ENCODE peak calls at places on chromosomes 4 and X, in four cellular contexts. One of them, this sample, is unnamed.

GRCh38 chr4:88792821-88793220 is 95.2 kb upstream of the NAP1L5 start:
- DNase-seq in colonic mucosa: no peak
- DNase-seq in heart left ventricle: no peak
- DNase-seq in GM12878: no peak
- DNase-seq in this sample: no peak

GRCh38 chrX:27878862-27879261 is 71.1 kb downstream of the MAGEB10 start:
- DNase-seq in GM12878: no peak
- DNase-seq in heart left ventricle: no peak
- DNase-seq in colonic mucosa: no peak
- DNase-seq in this sample: no peak

GRCh38 chr4:47817275-47817674 is 20.6 kb downstream of the CORIN start:
- DNase-seq in GM12878: no peak
- DNase-seq in colonic mucosa: no peak
- DNase-seq in heart left ventricle: no peak
- DNase-seq in this sample: no peak

GRCh38 chr4:51895816-51896408 is 53.0 kb downstream of the DCUN1D4 start:
- DNase-seq in colonic mucosa: peak
- DNase-seq in GM12878: peak
- DNase-seq in heart left ventricle: peak
- DNase-seq in this sample: peak

GRCh38 chrX:30713061-30713525 is 59.9 kb downstream of the GK start:
- DNase-seq in GM12878: peak
- DNase-seq in colonic mucosa: peak
- DNase-seq in heart left ventricle: peak
- DNase-seq in this sample: peak

GRCh38 chr4:74365761-74366160 is 816 bp downstream of the EREG start:
- DNase-seq in heart left ventricle: peak
- DNase-seq in colonic mucosa: peak
- DNase-seq in GM12878: no peak
- DNase-seq in this sample: no peak

GRCh38 chr4:124803641-124804040 is 91.1 kb upstream of the ANKRD50 start:
- DNase-seq in GM12878: no peak
- DNase-seq in colonic mucosa: no peak
- DNase-seq in heart left ventricle: no peak
- DNase-seq in this sample: no peak

GRCh38 chr4:76748649-76749048 is 149.3 kb downstream of the SOWAHB start:
- DNase-seq in colonic mucosa: peak
- DNase-seq in heart left ventricle: no peak
- DNase-seq in GM12878: no peak
- DNase-seq in this sample: no peak

GRCh38 chr4:31351695-31352094 is 631.5 kb downstream of the PCDH7 start:
- DNase-seq in GM12878: no peak
- DNase-seq in colonic mucosa: no peak
- DNase-seq in heart left ventricle: no peak
- DNase-seq in this sample: no peak

GRCh38 chr4:152708361-152708760 is 28.6 kb upstream of the TMEM154 start:
- DNase-seq in colonic mucosa: no peak
- DNase-seq in GM12878: no peak
- DNase-seq in heart left ventricle: no peak
- DNase-seq in this sample: no peak

GRCh38 chrX:110125435-110125834 is 122.5 kb downstream of the TMEM164 start:
- DNase-seq in heart left ventricle: no peak
- DNase-seq in colonic mucosa: no peak
- DNase-seq in GM12878: no peak
- DNase-seq in this sample: no peak

GRCh38 chr4:165234766-165235165 is 27.4 kb downstream of the KLHL2 start:
- DNase-seq in heart left ventricle: no peak
- DNase-seq in colonic mucosa: no peak
- DNase-seq in GM12878: no peak
- DNase-seq in this sample: no peak

GRCh38 chrX:55119271-55119670 is 30.5 kb downstream of the PAGE2 start:
- DNase-seq in heart left ventricle: no peak
- DNase-seq in GM12878: no peak
- DNase-seq in colonic mucosa: no peak
- DNase-seq in this sample: no peak

GRCh38 chr4:183996868-183997267 is 91.8 kb downstream of the STOX2 start:
- DNase-seq in heart left ventricle: no peak
- DNase-seq in colonic mucosa: no peak
- DNase-seq in GM12878: no peak
- DNase-seq in this sample: no peak

GRCh38 chr4:123446791-123447474 is 50.3 kb downstream of the SPRY1 start:
- DNase-seq in GM12878: no peak
- DNase-seq in colonic mucosa: no peak
- DNase-seq in heart left ventricle: no peak
- DNase-seq in this sample: no peak

GRCh38 chr4:172232966-172233365 is 419.8 kb downstream of the GALNTL6 start:
- DNase-seq in heart left ventricle: no peak
- DNase-seq in colonic mucosa: no peak
- DNase-seq in GM12878: no peak
- DNase-seq in this sample: no peak

GRCh38 chr4:8414377-8414776 is 26.1 kb downstream of the ACOX3 start:
- DNase-seq in colonic mucosa: no peak
- DNase-seq in GM12878: no peak
- DNase-seq in heart left ventricle: no peak
- DNase-seq in this sample: no peak

GRCh38 chrX:143934542-143934941 is 50.7 kb downstream of the UBE2NL start:
- DNase-seq in colonic mucosa: no peak
- DNase-seq in GM12878: no peak
- DNase-seq in heart left ventricle: no peak
- DNase-seq in this sample: no peak

GRCh38 chr4:67575232-67575888 is 16.8 kb downstream of the STAP1 start:
- DNase-seq in colonic mucosa: no peak
- DNase-seq in heart left ventricle: no peak
- DNase-seq in GM12878: peak
- DNase-seq in this sample: no peak

GRCh38 chrX:38538134-38538533 is 23.2 kb upstream of the TSPAN7 start:
- DNase-seq in colonic mucosa: no peak
- DNase-seq in heart left ventricle: no peak
- DNase-seq in GM12878: no peak
- DNase-seq in this sample: no peak

GRCh38 chrX:41688154-41688553 is 619 bp upstream of the GPR34 start:
- DNase-seq in heart left ventricle: no peak
- DNase-seq in GM12878: no peak
- DNase-seq in colonic mucosa: no peak
- DNase-seq in this sample: no peak

GRCh38 chr4:110484767-110485166 is 8.8 kb downstream of the ENPEP start:
- DNase-seq in colonic mucosa: no peak
- DNase-seq in GM12878: no peak
- DNase-seq in heart left ventricle: no peak
- DNase-seq in this sample: no peak

GRCh38 chr4:139910106-139910505 is 243.9 kb downstream of the MAML3 start:
- DNase-seq in colonic mucosa: no peak
- DNase-seq in heart left ventricle: no peak
- DNase-seq in GM12878: no peak
- DNase-seq in this sample: no peak

GRCh38 chr4:68865178-68865638 is 49.4 kb downstream of the UGT2B10 start:
- DNase-seq in colonic mucosa: no peak
- DNase-seq in GM12878: no peak
- DNase-seq in heart left ventricle: no peak
- DNase-seq in this sample: no peak

GRCh38 chrX:42948723-42949122 is 170.8 kb upstream of the PPP1R2C start:
- DNase-seq in GM12878: no peak
- DNase-seq in heart left ventricle: no peak
- DNase-seq in colonic mucosa: no peak
- DNase-seq in this sample: no peak

GRCh38 chrX:115408736-115409390 is 119.3 kb downstream of the LUZP4 start:
- DNase-seq in GM12878: no peak
- DNase-seq in heart left ventricle: no peak
- DNase-seq in colonic mucosa: no peak
- DNase-seq in this sample: no peak

GRCh38 chrX:129654652-129655546 is at the start of gene APLN:
- DNase-seq in heart left ventricle: peak
- DNase-seq in GM12878: no peak
- DNase-seq in colonic mucosa: peak
- DNase-seq in this sample: peak

GRCh38 chr4:8652181-8653078 is 59.9 kb downstream of the CPZ start:
- DNase-seq in colonic mucosa: no peak
- DNase-seq in heart left ventricle: peak
- DNase-seq in GM12878: no peak
- DNase-seq in this sample: no peak

GRCh38 chr4:4436244-4436823 is 49.4 kb downstream of the NSG1 start:
- DNase-seq in heart left ventricle: no peak
- DNase-seq in colonic mucosa: no peak
- DNase-seq in GM12878: no peak
- DNase-seq in this sample: no peak

GRCh38 chrX:39398215-39398972 is 597.1 kb downstream of the MID1IP1 start:
- DNase-seq in GM12878: no peak
- DNase-seq in colonic mucosa: no peak
- DNase-seq in heart left ventricle: no peak
- DNase-seq in this sample: no peak

GRCh38 chr4:6252051-6252450 is 17.6 kb upstream of the WFS1 start:
- DNase-seq in GM12878: no peak
- DNase-seq in heart left ventricle: no peak
- DNase-seq in colonic mucosa: no peak
- DNase-seq in this sample: no peak

This sample was measured in Right ventricle myocardium superior.